ENCODE peak calls at places on chromosomes 12 and 14, in ten cellular contexts. O, J, V, M, G, C, B, S, Y and W are unnamed samples.
A peak's percentile ranks its signal among the peaks of the same experiment; 100 is the strongest.

GRCh38 chr14:102316048-102316745 is 3.3 kb upstream of the ZNF839 start:
- DNase-seq in V (no peak), Y (peak; percentile 38), O (no peak), M (no peak), B (peak; percentile 26), S (peak; percentile 30), C (peak; percentile 84), J (no peak), G (peak; percentile 47), W (no peak)

GRCh38 chr14:101709962-101710891 is 51.3 kb upstream of the PPP2R5C start:
- DNase-seq in G (no peak), B (no peak), S (no peak), Y (no peak), C (no peak), J (no peak), O (no peak), V (no peak), M (no peak), W (no peak)

GRCh38 chr12:110501378-110501721 is 561 bp downstream of the VPS29 start:
- DNase-seq in O (no peak), M (peak; percentile 70), V (peak; percentile 67), C (peak; percentile 28), B (no peak), G (no peak), S (no peak), J (no peak), Y (peak; percentile 61), W (no peak)

GRCh38 chr14:74402264-74403251 is 23.5 kb downstream of the SYNDIG1L start:
- DNase-seq in B (no peak), S (peak; percentile 47), J (no peak), V (no peak), C (no peak), Y (no peak), G (no peak), M (no peak), O (no peak), W (no peak)

GRCh38 chr14:23645504-23645811 is 9.3 kb downstream of the DHRS2 start:
- DNase-seq in B (no peak), G (no peak), J (no peak), V (no peak), M (no peak), C (no peak), S (no peak), Y (no peak), O (no peak), W (no peak)

GRCh38 chr12:96419576-96420254 is 19.5 kb upstream of the CDK17 start:
- DNase-seq in Y (no peak), M (no peak), J (no peak), G (no peak), B (no peak), O (peak; percentile 35), S (peak; percentile 42), V (no peak), C (no peak), W (no peak)

GRCh38 chr12:92468358-92469020 is 234.3 kb upstream of the PLEKHG7 start:
- DNase-seq in M (no peak), S (no peak), C (no peak), J (no peak), G (no peak), V (no peak), Y (no peak), O (no peak), B (no peak), W (no peak)

GRCh38 chr12:55829967-55830600 is 697 bp upstream of the DNAJC14 start:
- DNase-seq in S (no peak), G (peak; percentile 59), V (peak; percentile 51), B (peak; percentile 90), O (no peak), C (no peak), M (peak; percentile 74), J (no peak), Y (no peak), W (no peak)

GRCh38 chr14:68956728-68957127 is 22.4 kb downstream of the ACTN1 start:
- DNase-seq in G (no peak), Y (no peak), M (no peak), B (no peak), J (no peak), S (no peak), C (no peak), O (no peak), V (peak; percentile 40), W (no peak)

GRCh38 chr12:123934829-123935228 is 37.8 kb downstream of the CCDC92 start:
- DNase-seq in V (no peak), Y (no peak), C (no peak), J (no peak), S (no peak), O (no peak), M (no peak), B (peak; percentile 44), G (no peak), W (no peak)

GRCh38 chr14:30977752-30978151 is 47.7 kb upstream of the AP4S1 start:
- DNase-seq in Y (no peak), O (no peak), M (no peak), B (no peak), C (no peak), S (no peak), J (no peak), V (no peak), G (no peak), W (no peak)

GRCh38 chr14:73472182-73473114 is 14.1 kb upstream of the NUMB start:
- DNase-seq in G (no peak), Y (peak; percentile 78), M (no peak), O (peak; percentile 57), J (no peak), C (peak; percentile 87), B (no peak), S (peak; percentile 48), V (peak; percentile 85), W (no peak)

GRCh38 chr12:98997-99396 is 32.4 kb downstream of the IQSEC3 start:
- DNase-seq in V (peak; percentile 8), J (no peak), M (no peak), Y (no peak), O (no peak), S (no peak), G (no peak), C (no peak), B (no peak), W (no peak)

GRCh38 chr12:117538926-117539325 is 177.5 kb upstream of the NOS1 start:
- DNase-seq in O (no peak), B (no peak), C (no peak), M (no peak), S (no peak), J (no peak), Y (no peak), G (no peak), V (no peak), W (no peak)

GRCh38 chr12:2243275-2243674 is 190.5 kb downstream of the CACNA1C start:
- DNase-seq in G (no peak), M (no peak), S (no peak), C (peak; percentile 21), J (no peak), B (no peak), O (no peak), V (no peak), Y (no peak), W (no peak)

GRCh38 chr14:44782775-44783238 is 178.9 kb downstream of the KLHL28 start:
- DNase-seq in Y (no peak), G (no peak), V (no peak), J (no peak), B (no peak), S (no peak), C (peak; percentile 96), M (no peak), O (no peak), W (no peak)

GRCh38 chr12:103882861-103883596 is 42.0 kb upstream of the NT5DC3 start:
- DNase-seq in M (no peak), G (no peak), V (no peak), O (no peak), B (no peak), C (no peak), Y (no peak), J (no peak), S (peak; percentile 15), W (no peak)

GRCh38 chr12:131867891-131868675 is 26.3 kb upstream of the ULK1 start:
- DNase-seq in S (no peak), C (no peak), J (no peak), M (no peak), V (no peak), G (no peak), B (no peak), Y (no peak), O (no peak), W (no peak)

GRCh38 chr12:26730546-26731085 is 102.4 kb downstream of the ITPR2 start:
- DNase-seq in C (no peak), M (no peak), O (no peak), B (no peak), G (no peak), Y (no peak), S (no peak), J (no peak), V (no peak), W (no peak)

GRCh38 chr12:31778687-31779086 is 49.9 kb upstream of the AMN1 start:
- DNase-seq in J (no peak), O (no peak), V (no peak), G (no peak), S (no peak), C (no peak), B (no peak), M (no peak), Y (no peak), W (no peak)

GRCh38 chr12:79566452-79566851 is 124.3 kb downstream of the PAWR start:
- DNase-seq in O (no peak), V (peak; percentile 19), S (no peak), Y (no peak), G (no peak), M (no peak), C (no peak), B (no peak), J (no peak), W (no peak)

GRCh38 chr14:59632381-59632780 is 55.8 kb upstream of the CCDC175 start:
- DNase-seq in G (peak; percentile 35), C (peak; percentile 42), Y (peak; percentile 11), M (no peak), V (peak; percentile 6), J (no peak), O (no peak), B (no peak), S (no peak), W (peak; percentile 1)

GRCh38 chr14:23299558-23299957 is 3.1 kb downstream of the PPP1R3E start:
- DNase-seq in J (no peak), M (no peak), G (no peak), Y (no peak), C (peak; percentile 84), B (no peak), S (no peak), O (no peak), V (peak; percentile 80), W (no peak)